ENCODE peak calls at places on chromosomes 12 and 14, in nine cellular contexts. R is heart left ventricle, F is stomach, T is HCT116, U is H1, H is A549, B is ovary, E is tibial nerve, S is NB4. N is an unnamed sample.

GRCh38 chr14:64758711-64759554 is 54.7 kb downstream of the PLEKHG3 start:
- DNase-seq in R (peak), T (no peak), F (peak), B (peak), H (peak), E (no peak), S (no peak), U (no peak), N (no peak)

GRCh38 chr12:45010051-45010450 is 40.8 kb downstream of the DBX2 start:
- DNase-seq in E (no peak), H (no peak), S (no peak), U (no peak), B (no peak), F (no peak), T (no peak), R (no peak), N (no peak)

GRCh38 chr12:127355061-127355820 is 911.7 kb upstream of the TMEM132C start:
- DNase-seq in H (peak), U (peak), S (peak), T (no peak), B (no peak), E (no peak), F (no peak), R (no peak), N (no peak)

GRCh38 chr14:68282479-68283377 is 463.1 kb downstream of the RAD51B start:
- DNase-seq in E (no peak), U (no peak), S (no peak), T (no peak), R (no peak), B (no peak), F (no peak), H (no peak), N (no peak)

GRCh38 chr12:26117321-26117720 is 7.5 kb downstream of the BHLHE41 start:
- DNase-seq in F (no peak), E (no peak), R (no peak), H (no peak), B (no peak), U (no peak), S (no peak), T (no peak), N (no peak)

GRCh38 chr14:34331728-34332623 is 130.1 kb downstream of the SPTSSA start:
- DNase-seq in R (peak), U (peak), H (peak), S (peak), E (peak), T (peak), F (peak), B (peak), N (peak)

GRCh38 chr12:116366456-116366776 is 88.9 kb upstream of the MED13L start:
- DNase-seq in E (no peak), S (no peak), R (peak), T (no peak), H (no peak), B (no peak), F (peak), U (no peak), N (no peak)

GRCh38 chr14:47389520-47389919 is 285.9 kb downstream of the MDGA2 start:
- DNase-seq in U (no peak), T (no peak), R (no peak), F (no peak), H (no peak), E (no peak), S (no peak), B (no peak), N (no peak)

GRCh38 chr12:88726806-88727722 is 146.8 kb upstream of the KITLG start:
- DNase-seq in T (no peak), E (no peak), F (no peak), B (no peak), R (no peak), H (no peak), U (no peak), S (no peak), N (no peak)

GRCh38 chr14:29709490-29709889 is 218.2 kb downstream of the PRKD1 start:
- DNase-seq in T (no peak), H (no peak), F (no peak), S (no peak), R (no peak), E (no peak), B (no peak), U (no peak), N (no peak)

GRCh38 chr12:112170376-112170775 is 45.0 kb downstream of the TRAFD1 start:
- DNase-seq in E (peak), F (no peak), U (no peak), S (peak), T (no peak), H (peak), B (no peak), R (peak), N (no peak)

GRCh38 chr14:85333313-85333712 is 196.6 kb upstream of the FLRT2 start:
- DNase-seq in E (no peak), S (no peak), F (peak), R (no peak), T (no peak), B (no peak), H (no peak), U (no peak), N (no peak)

GRCh38 chr14:96117101-96117897 is 78.1 kb downstream of the C14orf132 start:
- DNase-seq in R (no peak), F (no peak), B (no peak), E (no peak), S (no peak), T (no peak), U (no peak), H (no peak), N (no peak)

GRCh38 chr14:53670701-53671100 is 285.9 kb downstream of the BMP4 start:
- DNase-seq in H (no peak), U (no peak), T (no peak), F (no peak), R (no peak), S (no peak), E (no peak), B (no peak), N (no peak)

GRCh38 chr14:22487401-22487800 is 101.6 kb downstream of the DAD1 start:
- DNase-seq in U (no peak), T (no peak), E (no peak), F (no peak), R (no peak), H (no peak), B (no peak), S (no peak), N (no peak)

GRCh38 chr12:68939500-68939899 is 6.5 kb upstream of the CPM start:
- DNase-seq in S (no peak), F (no peak), B (no peak), U (no peak), T (no peak), R (no peak), H (no peak), E (no peak), N (no peak)

GRCh38 chr12:67966560-67966959 is 22.7 kb upstream of the IFNG-AS1 start:
- DNase-seq in U (no peak), E (no peak), F (no peak), H (no peak), B (no peak), T (no peak), R (no peak), S (peak), N (no peak)

GRCh38 chr12:19220861-19221466 is 91.4 kb downstream of the PLEKHA5 start:
- DNase-seq in S (no peak), B (no peak), E (no peak), R (no peak), F (no peak), T (no peak), H (no peak), U (no peak), N (no peak)

GRCh38 chr14:103880986-103881926 is 33.9 kb upstream of the PPP1R13B start:
- DNase-seq in S (no peak), B (peak), R (peak), T (no peak), H (no peak), E (no peak), F (peak), U (no peak), N (no peak)

GRCh38 chr14:103879118-103879569 is 31.8 kb upstream of the PPP1R13B start:
- DNase-seq in B (no peak), H (no peak), R (no peak), S (no peak), U (no peak), E (no peak), T (no peak), F (no peak), N (no peak)

GRCh38 chr14:103880334-103880985 is 33.1 kb upstream of the PPP1R13B start:
- DNase-seq in F (peak), S (no peak), U (no peak), H (peak), E (peak), B (peak), T (no peak), R (peak), N (no peak)

GRCh38 chr14:103878180-103878579 is 30.8 kb upstream of the PPP1R13B start:
- DNase-seq in U (no peak), E (no peak), H (no peak), B (no peak), T (no peak), F (no peak), R (no peak), S (no peak), N (no peak)

GRCh38 chr14:103879570-103880333 is 32.4 kb upstream of the PPP1R13B start:
- DNase-seq in R (peak), T (no peak), B (peak), F (peak), E (no peak), S (no peak), U (peak), H (peak), N (no peak)
- TF ChIP-seq POLR2A in R (no peak), T (no peak), B (no peak), F (no peak), E (no peak), S (no peak), U (no peak), H (no peak), N (no peak)

DNA sequence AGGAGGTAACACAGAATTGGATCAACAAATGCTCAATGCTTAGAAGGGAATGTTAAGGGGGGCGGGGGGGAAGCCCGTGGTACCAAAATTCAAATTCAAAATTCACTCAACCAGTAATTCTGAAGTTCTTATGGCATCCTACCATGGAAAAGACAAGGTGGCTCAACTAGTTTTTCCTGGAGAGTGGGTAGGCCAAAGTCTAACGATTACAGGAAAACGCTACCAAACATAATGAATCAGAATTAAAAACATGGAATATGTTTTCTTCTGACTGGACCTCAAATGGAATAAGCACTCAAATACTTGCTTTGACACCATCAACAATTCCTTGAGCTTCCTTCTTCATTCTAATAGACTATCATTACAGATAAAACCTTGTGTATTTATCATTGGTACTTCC is 2.3 kb downstream of the NACA start:
- DNase-seq in S (no peak), U (no peak), T (no peak), R (no peak), H (no peak), B (no peak), F (no peak), E (no peak), N (no peak)
- TF ChIP-seq POLR2A in S (no peak), U (no peak), T (no peak), R (no peak), H (no peak), B (no peak), F (no peak), E (no peak), N (no peak)

GRCh38 chr14:81172353-81172752 is 48.4 kb downstream of the GTF2A1 start:
- DNase-seq in R (no peak), E (no peak), B (no peak), F (no peak), U (no peak), S (no peak), T (no peak), H (no peak), N (no peak)

GRCh38 chr14:81169267-81169666 is 51.5 kb downstream of the GTF2A1 start:
- DNase-seq in H (no peak), B (no peak), U (no peak), E (no peak), T (no peak), R (no peak), S (no peak), F (no peak), N (no peak)

GRCh38 chr14:81170829-81171195 is 49.9 kb downstream of the GTF2A1 start:
- DNase-seq in F (no peak), E (no peak), H (no peak), B (no peak), R (no peak), S (no peak), U (no peak), T (no peak), N (no peak)

GRCh38 chr14:81169711-81170103 is 51.1 kb downstream of the GTF2A1 start:
- DNase-seq in H (no peak), U (no peak), F (peak), T (no peak), E (peak), B (peak), S (peak), R (peak), N (no peak)

GRCh38 chr14:81170104-81170828 is 50.5 kb downstream of the GTF2A1 start:
- DNase-seq in S (peak), H (peak), U (peak), T (peak), B (peak), E (peak), R (peak), F (peak), N (peak)
- TF ChIP-seq POLR2A in S (peak), H (peak), U (peak), T (peak), B (peak), E (peak), R (peak), F (no peak), N (peak)

DNA sequence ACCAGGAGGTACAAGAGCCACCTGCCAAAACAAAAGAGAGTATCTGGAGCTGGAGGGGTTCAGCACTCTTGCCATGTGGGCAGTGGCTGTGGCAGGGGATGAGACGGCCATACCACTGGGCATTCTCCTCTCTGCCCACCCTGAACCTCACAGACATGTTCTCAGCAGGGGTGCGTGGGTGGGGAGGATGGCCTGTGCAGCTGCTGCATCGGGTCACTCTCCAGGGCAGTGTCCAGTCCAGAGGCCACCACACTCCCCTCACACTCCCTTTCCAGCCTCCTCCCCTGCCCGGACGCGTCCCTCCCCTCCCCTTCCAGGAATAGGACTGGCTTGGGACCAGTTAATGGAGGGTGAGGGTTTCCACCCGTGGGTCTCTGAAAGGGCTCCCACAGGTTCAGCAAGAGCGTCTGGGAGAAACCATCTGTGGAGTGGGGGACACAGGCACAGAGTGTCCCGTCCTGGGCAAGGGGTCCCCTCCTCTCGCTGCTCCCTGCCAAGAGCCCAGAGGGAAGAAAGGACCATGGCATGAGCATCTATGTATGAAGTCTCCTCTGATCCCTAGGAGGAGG is 501 bp downstream of the C1R start:
- DNase-seq in H (no peak), S (no peak), B (peak), U (no peak), T (no peak), R (peak), E (no peak), F (no peak), N (no peak)
- TF ChIP-seq POLR2A in H (peak), S (no peak), B (no peak), U (no peak), T (no peak), R (no peak), E (no peak), F (no peak), N (no peak)

GRCh38 chr14:89428163-89428523 is 11.1 kb upstream of the FOXN3 start:
- DNase-seq in B (no peak), F (no peak), E (no peak), S (no peak), T (no peak), U (no peak), H (no peak), R (no peak), N (no peak)
- TF ChIP-seq POLR2A in B (no peak), F (no peak), E (no peak), S (no peak), T (no peak), U (no peak), H (no peak), R (no peak), N (no peak)

GRCh38 chr12:49049566-49050224 is 10.9 kb downstream of the KMT2D start:
- DNase-seq in S (no peak), U (no peak), F (no peak), E (no peak), R (peak), T (no peak), H (peak), B (no peak), N (peak)
- TF ChIP-seq POLR2A in S (no peak), U (no peak), F (no peak), E (no peak), R (no peak), T (no peak), H (no peak), B (no peak), N (no peak)

GRCh38 chr12:75986001-75986739 is 45.4 kb downstream of the PHLDA1 start:
- DNase-seq in T (no peak), B (no peak), U (no peak), E (no peak), F (no peak), H (no peak), S (no peak), R (no peak), N (no peak)
- TF ChIP-seq POLR2A in T (no peak), B (no peak), U (no peak), E (no peak), F (no peak), H (no peak), S (no peak), R (no peak), N (no peak)